ENCODE peak calls at places on chromosomes 2 and 18, in seven cellular contexts. C, G, M, B, N, U and J are unnamed samples.

GRCh38 chr18:57249896-57250295 is 102.5 kb upstream of the ST8SIA3 start:
- DNase-seq in C (no peak), U (no peak), M (no peak), G (no peak), B (no peak), N (no peak), J (no peak)

GRCh38 chr2:86072271-86072858 is 33.3 kb downstream of the POLR1A start:
- DNase-seq in M (no peak), G (no peak), B (no peak), N (no peak), C (no peak), U (peak), J (no peak)

GRCh38 chr2:20607446-20607845 is 43.5 kb downstream of the HS1BP3 start:
- DNase-seq in M (no peak), N (no peak), U (no peak), C (no peak), G (no peak), B (no peak), J (no peak)

GRCh38 chr18:11660691-11661090 is 28.4 kb upstream of the GNAL start:
- DNase-seq in U (no peak), G (no peak), N (no peak), B (no peak), C (no peak), M (no peak), J (no peak)

GRCh38 chr2:226495466-226496161 is 304.0 kb downstream of the IRS1 start:
- DNase-seq in C (no peak), U (no peak), B (no peak), G (no peak), M (no peak), N (no peak), J (no peak)

GRCh38 chr2:75003773-75004172 is 45.3 kb downstream of the POLE4 start:
- DNase-seq in U (no peak), N (no peak), C (no peak), B (no peak), M (no peak), G (no peak), J (no peak)

GRCh38 chr2:200077210-200077650 is 121.8 kb downstream of the MAIP1 start:
- DNase-seq in G (peak), B (no peak), N (no peak), C (no peak), U (no peak), M (peak), J (no peak)

GRCh38 chr2:3290655-3291054 is 87.0 kb downstream of the EIPR1 start:
- DNase-seq in B (no peak), N (no peak), U (no peak), M (no peak), C (no peak), G (no peak), J (no peak)

GRCh38 chr2:159251296-159252173 is 35.0 kb downstream of the WDSUB1 start:
- DNase-seq in M (peak), G (no peak), N (no peak), U (no peak), C (no peak), B (no peak), J (no peak)

GRCh38 chr2:96386470-96386869 is 50.9 kb downstream of the NCAPH start:
- DNase-seq in N (no peak), U (no peak), M (no peak), G (no peak), C (no peak), B (no peak), J (no peak)

GRCh38 chr2:222862068-222862914 is 1.5 kb downstream of the ACSL3 start:
- DNase-seq in C (no peak), U (no peak), B (no peak), G (no peak), M (peak), N (no peak), J (no peak)

GRCh38 chr2:157596992-157597681 is 31.5 kb downstream of the ACVR1C start:
- DNase-seq in U (peak), C (peak), G (no peak), N (peak), M (peak), B (no peak), J (peak)

GRCh38 chr2:30385327-30385726 is 61.7 kb upstream of the LCLAT1 start:
- DNase-seq in G (no peak), M (peak), B (no peak), C (no peak), U (no peak), N (no peak), J (no peak)

GRCh38 chr2:110727923-110728322 is 4.5 kb upstream of the ACOXL start:
- DNase-seq in B (no peak), U (no peak), N (no peak), M (no peak), G (no peak), C (no peak), J (no peak)

GRCh38 chr18:68725341-68725740 is 10.4 kb upstream of the TMX3 start:
- DNase-seq in M (no peak), N (no peak), C (no peak), G (no peak), U (no peak), B (no peak), J (no peak)

GRCh38 chr2:123093199-123093598 is 931.9 kb upstream of the CNTNAP5 start:
- DNase-seq in G (no peak), M (no peak), C (no peak), B (no peak), N (no peak), U (no peak), J (no peak)

GRCh38 chr2:232927793-232928563 is 57.9 kb downstream of the SNORC start:
- DNase-seq in N (no peak), C (no peak), U (no peak), B (no peak), M (no peak), G (no peak), J (peak)

GRCh38 chr2:8614646-8615045 is 67.2 kb upstream of the ID2 start:
- DNase-seq in G (no peak), B (no peak), C (no peak), M (no peak), U (no peak), N (no peak), J (no peak)

GRCh38 chr18:79518028-79518682 is 122.4 kb downstream of the NFATC1 start:
- DNase-seq in N (no peak), C (no peak), B (no peak), G (no peak), U (no peak), M (no peak), J (no peak)

GRCh38 chr18:11808001-11808855 is 43.0 kb upstream of the CHMP1B start:
- DNase-seq in U (no peak), G (no peak), B (no peak), N (no peak), M (peak), C (no peak), J (no peak)

GRCh38 chr2:160224060-160224459 is 24.0 kb upstream of the ITGB6 start:
- DNase-seq in C (no peak), N (peak), G (no peak), B (no peak), M (peak), U (no peak), J (no peak)

GRCh38 chr18:11387880-11388279 is 221.5 kb upstream of the SLC35G4 start:
- DNase-seq in N (no peak), M (peak), B (no peak), G (no peak), C (no peak), U (peak), J (no peak)